ENCODE peak calls at places on chromosomes 13 and 19, in seven cellular contexts. Y is neural progenitor cell, H is SK-N-SH, D is Peyer's patch, L is fibroblast of the aortic adventitia, K is stomach, R is foreskin keratinocyte. E is an unnamed sample.

GRCh38 chr19:29831041-29831548 is 19.3 kb downstream of the CCNE1 start:
- DNase-seq in Y (no peak), H (no peak), D (no peak), L (no peak), K (no peak), R (peak), E (no peak)

GRCh38 chr13:39565036-39565949 is 37.7 kb downstream of the LHFPL6 start:
- DNase-seq in Y (peak), H (no peak), D (no peak), L (peak), K (no peak), R (peak), E (no peak)

GRCh38 chr13:49632156-49632555 is 3.8 kb downstream of the ARL11 start:
- DNase-seq in Y (no peak), H (no peak), D (no peak), L (no peak), K (no peak), R (no peak), E (no peak)

GRCh38 chr13:29999492-30000372 is 149.3 kb upstream of the UBL3 start:
- DNase-seq in Y (no peak), H (no peak), D (no peak), L (no peak), K (no peak), R (no peak), E (no peak)

GRCh38 chr19:2230029-2230531 is 6.0 kb downstream of the PLEKHJ1 start:
- DNase-seq in Y (no peak), H (no peak), D (no peak), L (no peak), K (no peak), R (no peak), E (no peak)

GRCh38 chr13:26946675-26947342 is 186.2 kb upstream of the GPR12 start:
- DNase-seq in Y (peak), H (peak), D (no peak), L (peak), K (no peak), R (no peak), E (no peak)

GRCh38 chr19:50214699-50215543 is 11.5 kb downstream of the MYH14 start:
- DNase-seq in Y (peak), H (no peak), D (no peak), L (no peak), K (peak), R (no peak), E (no peak)

GRCh38 chr13:32113564-32113963 is 82.0 kb downstream of the FRY start:
- DNase-seq in Y (no peak), H (no peak), D (no peak), L (no peak), K (no peak), R (no peak), E (no peak)

GRCh38 chr19:39310558-39311311 is 9.9 kb downstream of the LRFN1 start:
- DNase-seq in Y (peak), H (no peak), D (no peak), L (no peak), K (no peak), R (no peak), E (no peak)

GRCh38 chr13:102948006-102948405 is 102.2 kb downstream of the ERCC5 start:
- DNase-seq in Y (peak), H (no peak), D (no peak), L (peak), K (no peak), R (no peak), E (no peak)

GRCh38 chr19:12783226-12783848 is 7.9 kb upstream of the JUNB start:
- DNase-seq in Y (no peak), H (no peak), D (no peak), L (no peak), K (no peak), R (no peak), E (no peak)

GRCh38 chr13:109700176-109700575 is 86.2 kb downstream of the IRS2 start:
- DNase-seq in Y (no peak), H (peak), D (no peak), L (peak), K (peak), R (peak), E (no peak)

GRCh38 chr13:50682966-50683365 is 160.5 kb downstream of the DLEU7 start:
- DNase-seq in Y (no peak), H (no peak), D (no peak), L (no peak), K (no peak), R (no peak), E (no peak)

GRCh38 chr13:108827637-108828036 is 198.2 kb downstream of the MYO16 start:
- DNase-seq in Y (no peak), H (peak), D (no peak), L (no peak), K (no peak), R (no peak), E (no peak)

GRCh38 chr13:109787135-109787954 is 962 bp upstream of the IRS2 start:
- DNase-seq in Y (peak), H (peak), D (no peak), L (no peak), K (peak), R (no peak), E (no peak)

GRCh38 chr19:38196948-38197656 is 26.9 kb downstream of the DPF1 start:
- DNase-seq in Y (no peak), H (no peak), D (no peak), L (no peak), K (no peak), R (no peak), E (no peak)

GRCh38 chr13:75399879-75400217 is 82.1 kb downstream of the TBC1D4 start:
- DNase-seq in Y (no peak), H (no peak), D (no peak), L (no peak), K (no peak), R (no peak), E (no peak)

GRCh38 chr13:50699874-50700663 is 143.4 kb downstream of the DLEU7 start:
- DNase-seq in Y (peak), H (no peak), D (no peak), L (peak), K (no peak), R (no peak), E (no peak)

GRCh38 chr19:18725755-18726416 is 42.4 kb downstream of the CRTC1 start:
- DNase-seq in Y (no peak), H (no peak), D (no peak), L (no peak), K (no peak), R (no peak), E (no peak)

GRCh38 chr13:79457948-79458347 is 23.0 kb upstream of the NDFIP2 start:
- DNase-seq in Y (no peak), H (no peak), D (no peak), L (peak), K (no peak), R (peak), E (no peak)

GRCh38 chr19:3135961-3136683 is at the start of gene GNA15:
- DNase-seq in Y (no peak), H (no peak), D (no peak), L (no peak), K (peak), R (peak), E (no peak)

GRCh38 chr13:89748716-89749115 is 1598.8 kb upstream of the MIR17HG start:
- DNase-seq in Y (no peak), H (no peak), D (no peak), L (no peak), K (no peak), R (no peak), E (no peak)

GRCh38 chr19:11321206-11322126 is 18.0 kb downstream of the RAB3D start:
- DNase-seq in Y (no peak), H (no peak), D (no peak), L (no peak), K (no peak), R (no peak), E (no peak)

GRCh38 chr13:65330287-65330686 is 1899.8 kb downstream of the PCDH9 start:
- DNase-seq in Y (no peak), H (no peak), D (no peak), L (no peak), K (no peak), R (no peak), E (no peak)

GRCh38 chr19:44692379-44692721 is 6.6 kb upstream of the CEACAM16 start:
- DNase-seq in Y (no peak), H (no peak), D (no peak), L (no peak), K (no peak), R (no peak), E (no peak)

GRCh38 chr19:44697670-44698034 is 1.3 kb upstream of the CEACAM16 start:
- DNase-seq in Y (no peak), H (no peak), D (no peak), L (no peak), K (no peak), R (no peak), E (no peak)

GRCh38 chr19:44696939-44697669 is 1.8 kb upstream of the CEACAM16 start:
- DNase-seq in Y (no peak), H (no peak), D (no peak), L (no peak), K (no peak), R (no peak), E (no peak)

GRCh38 chr19:44690131-44690440 is 8.9 kb upstream of the CEACAM16 start:
- DNase-seq in Y (no peak), H (no peak), D (no peak), L (no peak), K (no peak), R (no peak), E (no peak)

DNA sequence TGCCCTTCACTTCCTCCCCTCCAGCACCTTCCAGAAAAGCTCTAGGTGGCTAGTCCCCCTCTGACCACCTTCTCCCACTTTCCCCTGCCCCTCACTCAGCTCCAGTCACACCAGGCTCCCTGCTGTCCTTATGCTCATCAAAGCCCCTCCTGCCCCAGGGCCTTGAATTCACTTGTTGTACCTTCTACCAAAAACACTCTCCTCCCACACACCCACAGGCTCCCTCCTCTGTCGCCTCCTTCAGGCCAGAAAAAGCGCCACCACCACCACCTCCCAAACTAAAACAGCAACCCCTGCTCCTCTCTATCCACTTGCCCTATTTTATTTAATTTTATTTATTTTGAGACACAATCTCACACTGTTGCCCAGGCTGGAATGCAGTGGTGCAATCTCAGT is 4.8 kb upstream of the CEACAM16 start:
- DNase-seq in Y (no peak), H (no peak), D (no peak), L (no peak), K (no peak), R (no peak), E (no peak)
- TF ChIP-seq CTCF in Y (peak), H (peak), D (no peak), L (peak), K (no peak), R (peak), E (no peak)

DNA sequence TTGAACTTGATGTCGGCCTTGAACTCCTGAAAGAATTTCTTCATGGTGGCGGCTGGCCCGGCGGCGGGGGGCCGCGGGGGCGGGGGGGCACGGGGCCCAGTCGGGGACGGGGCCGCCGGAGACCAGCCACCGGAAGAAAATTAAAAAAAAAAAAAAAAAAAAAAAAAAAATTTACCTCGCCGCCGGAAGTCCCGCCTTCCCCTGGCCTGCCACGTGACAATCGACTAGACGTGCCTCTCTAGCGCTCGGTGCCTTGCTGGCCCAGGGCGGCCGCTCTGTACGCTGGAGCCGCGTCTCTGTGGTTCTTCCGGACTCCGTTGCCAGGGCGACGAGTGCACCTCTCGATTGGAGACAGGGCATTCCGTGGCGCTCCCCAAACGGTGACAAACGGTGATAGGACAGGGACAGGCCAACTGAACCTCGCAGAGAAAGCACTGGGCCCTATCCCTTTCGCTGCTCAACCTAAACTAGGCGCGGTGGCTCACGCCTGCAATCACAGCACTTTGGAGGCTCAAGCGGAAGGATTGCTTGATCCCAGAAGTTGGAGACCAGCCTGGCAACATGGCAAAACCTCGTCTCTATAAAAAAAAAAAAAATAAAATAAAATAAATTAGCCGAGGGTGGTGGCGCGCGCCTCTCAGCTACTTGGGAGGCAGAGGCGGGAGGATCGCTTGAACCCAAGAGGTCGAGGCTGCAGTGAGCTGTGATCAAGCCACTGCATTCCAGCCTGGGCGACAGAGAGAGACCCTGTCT is at the start of gene UBXN6:
- DNase-seq in Y (peak), H (peak), D (peak), L (peak), K (peak), R (peak), E (peak)
- TF ChIP-seq CTCF in Y (no peak), H (no peak), D (peak), L (no peak), K (no peak), R (no peak), E (no peak)

GRCh38 chr19:7934766-7935165 is 8.7 kb downstream of the TIMM44 start:
- DNase-seq in Y (no peak), H (no peak), D (no peak), L (no peak), K (no peak), R (no peak), E (no peak)

GRCh38 chr19:7932276-7932929 is 6.5 kb upstream of the CTXN1 start:
- DNase-seq in Y (no peak), H (no peak), D (no peak), L (no peak), K (no peak), R (no peak), E (no peak)

GRCh38 chr19:7933828-7934725 is 8.1 kb upstream of the CTXN1 start:
- DNase-seq in Y (no peak), H (no peak), D (no peak), L (no peak), K (no peak), R (no peak), E (no peak)

GRCh38 chr19:7932930-7933300 is 7.0 kb upstream of the CTXN1 start:
- DNase-seq in Y (no peak), H (no peak), D (no peak), L (no peak), K (no peak), R (no peak), E (no peak)

DNA sequence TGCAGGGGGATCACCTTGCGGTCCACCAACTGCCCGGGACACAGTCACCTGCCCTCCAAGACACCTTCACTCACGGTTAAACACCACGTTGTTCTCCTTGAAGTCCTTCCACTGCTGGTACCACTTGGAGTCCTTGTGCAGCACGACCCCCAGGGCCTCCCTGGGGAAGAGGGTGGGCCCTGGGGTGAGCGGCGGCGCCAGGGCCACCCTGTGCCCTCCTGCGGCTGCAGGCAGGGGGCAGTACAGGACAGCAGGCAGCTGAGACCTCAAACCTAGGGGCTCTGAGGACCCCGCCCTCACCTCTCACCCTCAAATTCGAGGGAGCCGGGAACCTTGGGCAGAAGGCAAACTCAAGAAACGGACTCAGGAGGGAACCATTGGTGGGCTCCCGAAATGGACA is 7.5 kb upstream of the CTXN1 start:
- DNase-seq in Y (no peak), H (peak), D (no peak), L (no peak), K (no peak), R (no peak), E (no peak)
- TF ChIP-seq CTCF in Y (peak), H (peak), D (no peak), L (peak), K (no peak), R (peak), E (no peak)

GRCh38 chr13:41402695-41403511 is 54.4 kb upstream of the RGCC start:
- DNase-seq in Y (no peak), H (no peak), D (no peak), L (no peak), K (no peak), R (no peak), E (no peak)

GRCh38 chr13:41398494-41399190 is 58.7 kb upstream of the RGCC start:
- DNase-seq in Y (no peak), H (no peak), D (no peak), L (no peak), K (no peak), R (no peak), E (no peak)

GRCh38 chr13:41405367-41405766 is 52.0 kb upstream of the RGCC start:
- DNase-seq in Y (no peak), H (no peak), D (no peak), L (no peak), K (no peak), R (no peak), E (no peak)

GRCh38 chr13:41403983-41404382 is 53.4 kb upstream of the RGCC start:
- DNase-seq in Y (no peak), H (no peak), D (no peak), L (no peak), K (no peak), R (no peak), E (no peak)

DNA sequence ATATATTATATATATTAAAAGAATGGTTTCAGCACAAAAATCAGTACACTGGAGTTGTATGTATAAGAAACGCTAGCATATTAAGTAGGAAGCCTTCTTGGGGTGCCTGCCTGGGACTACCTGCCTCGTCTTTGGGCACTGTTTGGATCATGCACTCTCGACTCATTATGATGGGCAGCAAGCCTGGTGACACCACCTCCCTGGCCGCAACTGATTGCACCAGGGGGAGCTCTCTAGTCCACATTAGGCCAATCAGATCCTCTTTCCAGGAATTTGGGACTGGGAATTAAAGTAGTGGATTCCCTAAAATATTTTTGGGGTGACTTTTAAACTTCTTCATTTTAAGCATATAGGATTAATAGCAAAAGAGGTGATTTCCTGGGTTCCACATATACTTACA is 56.0 kb upstream of the RGCC start:
- DNase-seq in Y (peak), H (peak), D (no peak), L (no peak), K (no peak), R (no peak), E (no peak)
- TF ChIP-seq CTCF in Y (no peak), H (no peak), D (no peak), L (no peak), K (no peak), R (peak), E (no peak)

GRCh38 chr13:113845723-113846638 is 17.9 kb downstream of the GAS6 start:
- DNase-seq in Y (no peak), H (no peak), D (no peak), L (no peak), K (no peak), R (no peak), E (no peak)

GRCh38 chr13:113845055-113845454 is 18.8 kb downstream of the GAS6 start:
- DNase-seq in Y (no peak), H (no peak), D (no peak), L (no peak), K (no peak), R (no peak), E (no peak)

GRCh38 chr13:113842336-113843062 is 21.4 kb downstream of the GAS6 start:
- DNase-seq in Y (no peak), H (no peak), D (no peak), L (no peak), K (no peak), R (no peak), E (no peak)

GRCh38 chr13:113843063-113843654 is 20.7 kb downstream of the GAS6 start:
- DNase-seq in Y (no peak), H (no peak), D (no peak), L (no peak), K (no peak), R (no peak), E (no peak)

GRCh38 chr13:113843864-113844556 is 19.9 kb downstream of the GAS6 start:
- DNase-seq in Y (no peak), H (no peak), D (no peak), L (no peak), K (no peak), R (no peak), E (no peak)
- TF ChIP-seq CTCF in Y (peak), H (no peak), D (no peak), L (no peak), K (no peak), R (peak), E (no peak)